ENCODE peak calls at places on chromosome 17, in eight cellular contexts. C is CD8-positive, alpha-beta memory T cell; D is PC-9; W is sigmoid colon; N is astrocyte of the spinal cord; Y is BE2C; O is ovary; I is colonic mucosa. A is an unnamed sample.

GRCh38 chr17:1554751-1555617 is 7.6 kb downstream of the PITPNA start:
- DNase-seq in O (no peak), W (no peak), D (no peak), Y (no peak), C (no peak), I (no peak), N (no peak), A (no peak)

GRCh38 chr17:1977583-1978395 is 47.3 kb downstream of the RTN4RL1 start:
- DNase-seq in O (no peak), C (no peak), W (no peak), D (no peak), N (no peak), I (no peak), Y (peak), A (no peak)

GRCh38 chr17:74795327-74796020 is 19.3 kb upstream of the NAT9 start:
- DNase-seq in W (no peak), I (no peak), C (no peak), Y (peak), D (no peak), N (no peak), O (no peak), A (no peak)

GRCh38 chr17:45977976-45978626 is 20.9 kb upstream of the STH start:
- DNase-seq in Y (no peak), C (no peak), O (no peak), D (no peak), W (no peak), N (no peak), I (no peak), A (no peak)

GRCh38 chr17:79276824-79277223 is 202.2 kb downstream of the ENGASE start:
- DNase-seq in W (no peak), N (no peak), D (no peak), Y (no peak), O (no peak), I (no peak), C (no peak), A (no peak)

GRCh38 chr17:50210249-50211225 is 9.1 kb upstream of the COL1A1 start:
- DNase-seq in W (peak), O (peak), Y (peak), D (no peak), N (peak), C (no peak), I (peak), A (no peak)

GRCh38 chr17:10460062-10460461 is 9.3 kb downstream of the MYH4 start:
- DNase-seq in I (no peak), C (no peak), D (no peak), O (no peak), Y (no peak), W (no peak), N (no peak), A (no peak)

GRCh38 chr17:55576237-55576998 is 65.2 kb upstream of the SMIM36 start:
- DNase-seq in D (peak), W (no peak), Y (no peak), C (no peak), N (peak), O (no peak), I (no peak), A (no peak)

GRCh38 chr17:50689956-50690886 is 17.5 kb downstream of the ANKRD40 start:
- DNase-seq in W (no peak), I (no peak), Y (peak), N (peak), C (no peak), O (no peak), D (no peak), A (no peak)

GRCh38 chr17:28145348-28145747 is 102.9 kb downstream of the NLK start:
- DNase-seq in W (no peak), O (no peak), N (peak), Y (no peak), C (no peak), I (no peak), D (no peak), A (no peak)

GRCh38 chr17:71107136-71107535 is 937.8 kb downstream of the KCNJ2 start:
- DNase-seq in Y (no peak), N (no peak), W (no peak), O (no peak), C (no peak), D (no peak), I (no peak), A (no peak)

GRCh38 chr17:82094931-82095776 is 2.9 kb downstream of the FASN start:
- DNase-seq in I (no peak), D (no peak), N (no peak), W (no peak), Y (peak), C (no peak), O (peak), A (no peak)

GRCh38 chr17:59108400-59109102 is 1.9 kb upstream of the TRIM37 start:
- DNase-seq in O (no peak), Y (no peak), C (no peak), N (no peak), W (no peak), I (no peak), D (no peak), A (no peak)

GRCh38 chr17:80544655-80545498 is at the start of gene RPTOR:
- DNase-seq in W (peak), I (peak), D (peak), O (peak), N (peak), C (peak), Y (peak), A (peak)

GRCh38 chr17:80545499-80545826 is 825 bp downstream of the RPTOR start:
- DNase-seq in N (no peak), O (no peak), I (no peak), D (no peak), C (no peak), W (peak), Y (no peak), A (no peak)

GRCh38 chr17:80546267-80546666 is 1.6 kb downstream of the RPTOR start:
- DNase-seq in C (no peak), N (no peak), Y (no peak), I (no peak), D (no peak), W (no peak), O (no peak), A (no peak)
- H3K4me3 ChIP-seq in C (peak), N (no peak), Y (peak), I (no peak), D (peak), W (no peak), O (no peak), A (no peak)

GRCh38 chr17:73715714-73716113 is 71.5 kb upstream of the SDK2 start:
- DNase-seq in W (no peak), C (no peak), D (no peak), N (no peak), O (no peak), I (no peak), Y (no peak), A (no peak)

GRCh38 chr17:73718912-73719311 is 74.7 kb upstream of the SDK2 start:
- DNase-seq in W (no peak), C (no peak), I (no peak), Y (no peak), O (no peak), N (no peak), D (no peak), A (no peak)

GRCh38 chr17:73718362-73718761 is 74.1 kb upstream of the SDK2 start:
- DNase-seq in O (no peak), N (no peak), W (no peak), Y (no peak), C (no peak), I (no peak), D (no peak), A (no peak)

GRCh38 chr17:73719588-73720071 is 75.4 kb upstream of the SDK2 start:
- DNase-seq in O (no peak), I (peak), W (peak), C (no peak), N (no peak), D (no peak), Y (peak), A (no peak)

DNA sequence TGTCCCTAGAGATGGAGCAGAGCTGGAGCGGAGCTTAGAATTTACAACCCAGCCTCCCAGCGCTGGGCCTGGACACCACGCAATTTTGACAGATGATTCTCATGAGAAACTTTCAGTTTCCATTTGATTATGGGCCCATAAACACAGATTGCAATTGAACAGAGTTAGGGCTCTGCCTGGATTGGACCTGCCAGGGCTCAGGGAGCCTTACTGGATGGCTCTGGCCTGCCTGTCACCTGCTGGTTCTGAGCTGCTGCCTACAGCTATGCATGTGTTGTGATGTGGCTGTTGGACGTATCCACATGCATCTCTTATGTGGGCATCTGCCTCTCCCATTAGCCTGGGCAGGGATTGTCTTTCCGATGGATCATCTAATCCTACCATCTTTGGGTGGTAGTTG is 73.4 kb upstream of the SDK2 start:
- DNase-seq in Y (no peak), C (no peak), O (no peak), N (no peak), W (no peak), I (no peak), D (no peak), A (no peak)
- H3K4me3 ChIP-seq in Y (no peak), C (no peak), O (no peak), N (no peak), W (no peak), I (no peak), D (no peak), A (no peak)

GRCh38 chr17:42852351-42852750 is 1.4 kb downstream of the AOC3 start:
- DNase-seq in Y (no peak), W (peak), C (no peak), N (no peak), I (no peak), O (no peak), D (no peak), A (no peak)

GRCh38 chr17:42853968-42854790 is 3.2 kb downstream of the AOC3 start:
- DNase-seq in D (no peak), W (peak), O (no peak), N (no peak), C (no peak), Y (no peak), I (no peak), A (no peak)

GRCh38 chr17:42855048-42855596 is 4.1 kb downstream of the AOC3 start:
- DNase-seq in W (peak), D (no peak), Y (no peak), I (no peak), C (no peak), O (no peak), N (no peak), A (no peak)

GRCh38 chr17:42853004-42853403 is 2.0 kb downstream of the AOC3 start:
- DNase-seq in I (no peak), O (no peak), Y (no peak), C (no peak), N (no peak), W (peak), D (no peak), A (no peak)

GRCh38 chr17:42853597-42853967 is 2.6 kb downstream of the AOC3 start:
- DNase-seq in D (no peak), N (no peak), W (peak), Y (no peak), I (no peak), O (no peak), C (no peak), A (no peak)
- H3K4me3 ChIP-seq in D (no peak), N (no peak), W (peak), Y (no peak), I (peak), O (no peak), C (no peak), A (no peak)

GRCh38 chr17:43018932-43019331 is 3.3 kb downstream of the VAT1 start:
- DNase-seq in D (no peak), Y (no peak), O (no peak), N (no peak), C (no peak), I (no peak), W (no peak), A (peak)

GRCh38 chr17:43020030-43020621 is 2.1 kb downstream of the VAT1 start:
- DNase-seq in N (no peak), W (no peak), C (no peak), Y (no peak), I (no peak), O (no peak), D (no peak), A (no peak)

GRCh38 chr17:43021739-43022512 is at the start of gene VAT1:
- DNase-seq in W (peak), O (peak), C (peak), Y (peak), D (peak), N (peak), I (peak), A (no peak)

GRCh38 chr17:43019418-43019817 is 2.8 kb downstream of the VAT1 start:
- DNase-seq in O (peak), N (no peak), Y (no peak), D (no peak), C (no peak), W (no peak), I (no peak), A (no peak)

GRCh38 chr17:43020789-43021738 is 1.1 kb downstream of the VAT1 start:
- DNase-seq in Y (peak), C (no peak), D (peak), I (peak), N (peak), O (peak), W (peak), A (no peak)
- H3K4me3 ChIP-seq in Y (peak), C (peak), D (peak), I (peak), N (peak), O (peak), W (peak), A (peak)

GRCh38 chr17:67623767-67624166 is 94.0 kb upstream of the NOL11 start:
- DNase-seq in W (no peak), I (no peak), C (no peak), D (no peak), O (no peak), N (no peak), Y (no peak), A (no peak)

GRCh38 chr17:67617304-67617899 is 100.3 kb upstream of the NOL11 start:
- DNase-seq in I (no peak), W (no peak), D (no peak), Y (no peak), C (no peak), N (no peak), O (no peak), A (no peak)

GRCh38 chr17:67619555-67619954 is 98.2 kb upstream of the NOL11 start:
- DNase-seq in I (no peak), Y (no peak), O (no peak), C (no peak), W (no peak), N (no peak), D (no peak), A (no peak)

GRCh38 chr17:67620636-67621035 is 97.1 kb upstream of the NOL11 start:
- DNase-seq in D (no peak), O (no peak), I (no peak), N (no peak), C (no peak), W (no peak), Y (no peak), A (no peak)

DNA sequence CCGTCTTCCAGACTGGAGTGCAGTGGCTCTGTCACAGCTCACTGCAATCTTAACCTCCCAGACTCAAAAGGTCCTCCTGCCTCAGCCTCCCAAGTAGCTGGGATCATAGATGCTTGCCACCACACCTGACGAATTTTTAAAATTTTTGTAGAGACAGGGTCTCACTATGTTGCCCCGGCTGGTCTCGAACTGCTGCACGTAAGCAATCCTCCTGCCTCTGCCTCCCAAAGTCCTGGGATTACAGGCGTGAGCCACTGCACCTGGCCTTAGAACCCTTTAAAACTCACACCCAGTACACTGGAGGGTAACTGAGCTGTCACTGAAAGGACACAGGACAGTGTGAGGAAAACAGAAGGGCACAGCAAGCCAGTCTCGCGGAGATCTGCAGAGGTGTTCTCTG is 97.6 kb upstream of the NOL11 start:
- DNase-seq in Y (no peak), W (no peak), D (no peak), N (no peak), I (no peak), O (no peak), C (no peak), A (no peak)
- H3K4me3 ChIP-seq in Y (no peak), W (no peak), D (no peak), N (no peak), I (no peak), O (no peak), C (no peak), A (no peak)

DNA sequence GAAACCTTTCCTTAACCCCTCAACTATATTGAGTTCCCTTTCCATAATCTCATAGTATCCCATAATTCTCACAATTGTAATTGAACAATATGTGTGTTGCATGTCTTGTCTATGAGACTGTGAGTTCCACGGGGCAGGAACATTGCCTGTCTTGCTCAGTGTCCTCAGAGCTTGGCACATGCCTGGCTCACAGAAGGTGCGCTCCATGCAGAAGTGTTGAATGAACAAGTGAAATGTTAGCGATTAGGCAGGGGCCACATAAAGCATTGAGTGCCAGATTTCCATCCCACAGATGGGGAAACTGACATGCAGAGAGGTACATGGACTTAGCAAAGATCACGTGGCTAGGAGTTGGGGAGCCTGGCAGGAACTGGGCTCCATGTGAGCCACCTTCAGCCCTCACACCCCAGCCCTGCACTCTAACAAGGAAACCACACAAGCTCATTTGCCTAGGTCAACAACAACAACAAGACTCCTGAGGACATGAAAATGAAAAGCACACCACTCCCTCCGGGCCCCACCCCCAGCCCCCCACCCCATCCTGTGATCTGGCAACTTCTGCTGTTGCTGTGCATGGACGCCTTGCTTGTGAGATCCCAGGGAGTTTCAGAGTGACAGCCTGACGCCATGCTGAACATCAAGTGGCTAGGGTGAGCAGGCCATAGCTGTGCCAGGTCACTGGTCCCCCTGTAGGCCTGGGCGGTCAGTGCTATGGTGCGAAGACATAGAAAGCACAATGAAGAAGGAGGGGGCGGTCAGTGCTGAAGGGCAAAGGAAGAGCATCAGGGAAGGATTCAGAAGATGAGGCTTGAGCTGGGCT is 5.0 kb downstream of the PIK3R5 start:
- DNase-seq in O (no peak), C (no peak), D (no peak), Y (no peak), N (no peak), I (no peak), W (no peak), A (no peak)
- H3K4me3 ChIP-seq in O (no peak), C (no peak), D (no peak), Y (no peak), N (no peak), I (no peak), W (no peak), A (no peak)

GRCh38 chr17:76500074-76500744 is 1.0 kb downstream of the RHBDF2 start:
- DNase-seq in O (no peak), D (no peak), I (no peak), C (no peak), N (no peak), Y (no peak), W (no peak), A (no peak)

GRCh38 chr17:76502326-76503211 is 1.3 kb upstream of the RHBDF2 start:
- DNase-seq in W (no peak), Y (no peak), C (no peak), I (no peak), D (no peak), O (no peak), N (no peak), A (no peak)

GRCh38 chr17:76501018-76501826 is at the start of gene RHBDF2:
- DNase-seq in W (peak), I (peak), O (peak), C (peak), Y (peak), D (peak), N (peak), A (peak)

GRCh38 chr17:76500745-76501017 is 542 bp downstream of the RHBDF2 start:
- DNase-seq in Y (no peak), O (no peak), I (no peak), D (no peak), C (no peak), N (no peak), W (no peak), A (no peak)

DNA sequence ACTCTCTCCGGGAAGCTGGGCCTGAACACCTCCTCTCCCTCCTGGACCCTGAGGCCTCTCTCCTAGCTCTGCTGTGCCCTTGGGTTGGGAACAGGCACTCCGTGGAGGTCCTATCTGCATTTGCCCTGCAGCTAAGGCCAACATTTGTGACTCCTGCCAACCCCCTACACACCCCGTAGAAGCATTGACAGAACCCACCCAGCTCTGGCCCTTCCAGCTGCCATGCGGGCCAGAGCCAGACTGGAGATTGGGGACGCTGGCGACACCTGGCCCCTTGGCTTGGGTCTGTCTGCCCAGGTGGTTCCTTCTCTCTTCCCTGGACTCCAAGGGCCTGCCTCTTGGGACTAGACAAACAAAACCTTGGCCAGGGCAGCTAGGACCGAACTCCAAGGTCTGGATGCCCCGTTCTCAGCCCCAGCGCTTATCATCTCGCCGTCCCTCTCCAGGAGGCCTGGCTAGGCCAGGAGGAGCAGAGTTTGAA is 644 bp upstream of the RHBDF2 start:
- DNase-seq in C (no peak), Y (no peak), W (no peak), I (no peak), N (no peak), O (no peak), D (no peak), A (no peak)
- H3K4me3 ChIP-seq in C (peak), Y (peak), W (peak), I (peak), N (peak), O (peak), D (peak), A (peak)

A was measured in Jurkat, Clone E6-1.